ENCODE peak calls at places on chromosomes 16 and 17, in eight cellular contexts. O is body of pancreas; F is stimulated activated CD4-positive, alpha-beta T cell treated with anti-CD3 and anti-CD28 coated beads, TNF-alpha, amount 100 ng/mL, for 48 hours; P is hypothalamus; R is astrocyte of the cerebellum; Z is heart left ventricle; W is activated CD4-positive, alpha-beta T cell treated with anti-CD3 and anti-CD28 coated beads for 48 hours; J is KBM-7. M is an unnamed sample.

GRCh38 chr16:86499889-86500707 is 10.2 kb upstream of the FOXF1 start:
- DNase-seq in W (no peak), J (no peak), F (no peak), P (no peak), R (no peak), Z (no peak), O (no peak), M (no peak)

GRCh38 chr17:65270932-65271700 is 133.9 kb downstream of the RGS9 start:
- DNase-seq in Z (no peak), F (no peak), J (no peak), W (no peak), P (no peak), R (peak; percentile 27), O (no peak), M (peak; percentile 23)

GRCh38 chr16:20768121-20768520 is 4.3 kb downstream of the ACSM3 start:
- DNase-seq in O (no peak), R (no peak), J (no peak), P (no peak), W (no peak), F (no peak), Z (no peak), M (no peak)

GRCh38 chr17:78112508-78113471 is 15.8 kb downstream of the TMC6 start:
- DNase-seq in F (peak; percentile 38), J (peak; percentile 77), Z (peak; percentile 81), W (peak; percentile 86), R (no peak), P (peak; percentile 36), O (peak; percentile 86), M (peak; percentile 36)

GRCh38 chr17:49434821-49435581 is 20.3 kb upstream of the PHB1 start:
- DNase-seq in F (no peak), J (peak; percentile 60), O (peak; percentile 58), Z (no peak), R (no peak), P (no peak), W (peak; percentile 58), M (peak; percentile 43)

GRCh38 chr17:38852771-38853291 is 690 bp downstream of the RPL23 start:
- DNase-seq in P (no peak), R (no peak), Z (no peak), W (no peak), F (no peak), J (no peak), O (no peak), M (no peak)

GRCh38 chr16:73888840-73889577 is 407.6 kb upstream of the PSMD7 start:
- DNase-seq in O (no peak), P (no peak), F (no peak), J (no peak), W (no peak), R (no peak), Z (peak; percentile 35), M (no peak)

GRCh38 chr16:88077328-88078108 is 126.3 kb downstream of the BANP start:
- DNase-seq in J (no peak), R (no peak), Z (peak; percentile 67), F (no peak), O (no peak), W (no peak), P (no peak), M (no peak)

GRCh38 chr17:4020096-4020495 is 55.9 kb upstream of the ATP2A3 start:
- DNase-seq in F (no peak), P (no peak), O (no peak), W (no peak), Z (no peak), R (no peak), J (no peak), M (no peak)

GRCh38 chr17:7750321-7750821 is 32.8 kb downstream of the DNAH2 start:
- DNase-seq in W (no peak), Z (no peak), P (no peak), O (no peak), F (no peak), J (peak; percentile 26), R (peak; percentile 65), M (peak; percentile 90)

GRCh38 chr17:7997186-7997585 is 5.2 kb upstream of the GUCY2D start:
- DNase-seq in J (peak; percentile 66), P (no peak), W (peak; percentile 60), R (no peak), F (no peak), Z (peak; percentile 40), O (peak; percentile 76), M (peak; percentile 36)

GRCh38 chr16:54655171-54655590 is 275.5 kb upstream of the IRX5 start:
- DNase-seq in P (no peak), R (peak; percentile 43), W (no peak), O (peak; percentile 36), F (no peak), Z (peak; percentile 44), J (peak; percentile 72), M (peak; percentile 51)

GRCh38 chr17:4369557-4370230 is 3.2 kb upstream of the UBE2G1 start:
- DNase-seq in F (no peak), Z (no peak), W (no peak), J (no peak), P (no peak), R (no peak), O (no peak), M (no peak)

GRCh38 chr17:11493947-11494346 is 104.3 kb upstream of the DNAH9 start:
- DNase-seq in P (no peak), O (no peak), R (no peak), W (no peak), Z (no peak), F (no peak), J (no peak), M (no peak)

GRCh38 chr17:14792751-14793150 is 472.4 kb downstream of the PMP22 start:
- DNase-seq in Z (no peak), J (no peak), R (peak; percentile 12), F (no peak), W (no peak), P (no peak), O (peak; percentile 79), M (peak; percentile 17)

GRCh38 chr16:79008036-79008868 is 592.3 kb downstream of the MAF start:
- DNase-seq in P (no peak), Z (no peak), F (no peak), O (no peak), J (no peak), R (no peak), W (peak; percentile 57), M (no peak)

GRCh38 chr17:68248199-68248825 is 469 bp downstream of the AMZ2 start:
- DNase-seq in R (no peak), P (peak; percentile 88), F (peak; percentile 37), Z (no peak), J (no peak), O (peak; percentile 57), W (peak; percentile 67), M (peak; percentile 55)

GRCh38 chr17:80261159-80261894 is 675 bp downstream of the RNF213 start:
- DNase-seq in O (peak; percentile 68), F (peak; percentile 41), J (peak; percentile 74), Z (no peak), R (no peak), W (peak; percentile 72), P (peak; percentile 32), M (peak; percentile 51)

GRCh38 chr17:19630035-19630434 is 18.5 kb upstream of the ALDH3A2 start:
- DNase-seq in R (no peak), W (no peak), Z (no peak), P (no peak), O (no peak), J (no peak), F (no peak), M (no peak)

GRCh38 chr17:44069974-44070454 is 521 bp upstream of the G6PC3 start:
- DNase-seq in W (peak; percentile 20), F (no peak), Z (no peak), P (no peak), R (no peak), J (no peak), O (no peak), M (no peak)

GRCh38 chr17:16258916-16259315 is 41.9 kb downstream of the PIGL start:
- DNase-seq in P (no peak), F (no peak), J (no peak), Z (no peak), R (no peak), O (no peak), W (no peak), M (no peak)

GRCh38 chr17:37792787-37793186 is 47.9 kb upstream of the HNF1B start:
- DNase-seq in W (no peak), O (no peak), Z (no peak), P (no peak), R (no peak), J (no peak), F (no peak), M (peak; percentile 69)

GRCh38 chr17:59513934-59514841 is 51.2 kb upstream of the DHX40 start:
- DNase-seq in F (no peak), P (peak; percentile 2), R (peak; percentile 85), O (peak; percentile 91), W (no peak), Z (peak; percentile 80), J (peak; percentile 70), M (peak; percentile 64)

GRCh38 chr17:76716834-76717205 is 6.1 kb upstream of the MXRA7 start:
- DNase-seq in P (no peak), Z (peak; percentile 32), R (peak; percentile 73), J (no peak), W (no peak), F (no peak), O (no peak), M (peak; percentile 89)

GRCh38 chr16:57995721-57996405 is 4.6 kb downstream of the ZNF319 start:
- DNase-seq in Z (no peak), P (no peak), R (no peak), W (no peak), J (no peak), F (no peak), O (no peak), M (no peak)

GRCh38 chr17:60134396-60135159 is 15.2 kb upstream of the CA4 start:
- DNase-seq in F (no peak), J (peak; percentile 40), P (no peak), R (no peak), O (peak; percentile 8), Z (no peak), W (peak; percentile 48), M (peak; percentile 36)

GRCh38 chr17:51563961-51564360 is 303.6 kb downstream of the UTP18 start:
- DNase-seq in R (no peak), W (no peak), O (no peak), Z (no peak), P (no peak), J (no peak), F (no peak), M (no peak)

GRCh38 chr17:35749560-35750412 is 3.3 kb downstream of the GAS2L2 start:
- DNase-seq in J (no peak), O (no peak), R (no peak), W (peak; percentile 43), F (no peak), P (no peak), Z (no peak), M (no peak)

GRCh38 chr17:6574689-6575595 is 18.6 kb upstream of the PITPNM3 start:
- DNase-seq in P (no peak), R (no peak), W (peak; percentile 65), Z (peak; percentile 70), F (peak; percentile 25), O (no peak), J (peak; percentile 72), M (peak; percentile 37)

GRCh38 chr16:15874745-15875314 is 13.6 kb downstream of the CEP20 start:
- DNase-seq in F (no peak), P (peak; percentile 5), O (peak; percentile 71), W (no peak), J (peak; percentile 44), R (peak; percentile 64), Z (peak; percentile 40), M (peak; percentile 72)

GRCh38 chr16:21684199-21684598 is 20.4 kb downstream of the OTOA start:
- DNase-seq in P (no peak), O (peak; percentile 20), R (no peak), Z (no peak), W (peak; percentile 68), F (peak; percentile 28), J (peak; percentile 44), M (no peak)

GRCh38 chr17:82229686-82230626 is 1.1 kb downstream of the SLC16A3 start:
- DNase-seq in J (peak; percentile 43), W (no peak), P (no peak), R (no peak), F (no peak), O (no peak), Z (no peak), M (no peak)

GRCh38 chr17:83195330-83196087 is 116.1 kb downstream of the METRNL start:
- DNase-seq in F (no peak), P (peak; percentile 36), O (peak; percentile 31), R (no peak), J (no peak), Z (peak; percentile 50), W (peak; percentile 2), M (peak; percentile 76)

GRCh38 chr16:17519556-17519955 is 48.8 kb upstream of the XYLT1 start:
- DNase-seq in F (no peak), W (no peak), R (no peak), Z (no peak), O (no peak), P (no peak), J (no peak), M (no peak)

M was measured in astrocyte of the spinal cord.